ENCODE peak calls at places on chromosomes 3 and 15, in eight cellular contexts. One of them, this sample, is unnamed.

GRCh38 chr15:88918738-88919137 is 5.6 kb upstream of the MFGE8 start:
- DNase-seq in breast epithelium: no peak
- DNase-seq in HL-60: peak
- DNase-seq in stomach: peak
- DNase-seq in vagina: no peak
- DNase-seq in GM23338: no peak
- DNase-seq in suprapubic skin: peak
- DNase-seq in esophagus muscularis mucosa: no peak
- DNase-seq in this sample: no peak

GRCh38 chr15:68601206-68602197 is 22.7 kb downstream of the CORO2B start:
- DNase-seq in breast epithelium: no peak
- DNase-seq in HL-60: no peak
- DNase-seq in stomach: no peak
- DNase-seq in vagina: no peak
- DNase-seq in GM23338: no peak
- DNase-seq in suprapubic skin: no peak
- DNase-seq in esophagus muscularis mucosa: no peak
- DNase-seq in this sample: peak

GRCh38 chr15:93246266-93247242 is 157.5 kb upstream of the RGMA start:
- DNase-seq in breast epithelium: no peak
- DNase-seq in HL-60: no peak
- DNase-seq in stomach: no peak
- DNase-seq in vagina: peak
- DNase-seq in GM23338: no peak
- DNase-seq in suprapubic skin: no peak
- DNase-seq in esophagus muscularis mucosa: peak
- DNase-seq in this sample: no peak

GRCh38 chr15:100495861-100496260 is 32.9 kb downstream of the CERS3 start:
- DNase-seq in breast epithelium: no peak
- DNase-seq in HL-60: no peak
- DNase-seq in stomach: no peak
- DNase-seq in vagina: no peak
- DNase-seq in GM23338: no peak
- DNase-seq in suprapubic skin: no peak
- DNase-seq in esophagus muscularis mucosa: no peak
- DNase-seq in this sample: no peak

GRCh38 chr15:47843124-47843663 is 125.9 kb downstream of the SEMA6D start:
- DNase-seq in breast epithelium: no peak
- DNase-seq in HL-60: no peak
- DNase-seq in stomach: no peak
- DNase-seq in vagina: no peak
- DNase-seq in GM23338: no peak
- DNase-seq in suprapubic skin: no peak
- DNase-seq in esophagus muscularis mucosa: no peak
- DNase-seq in this sample: no peak

GRCh38 chr15:80923668-80924067 is 66.0 kb downstream of the MESD start:
- DNase-seq in breast epithelium: no peak
- DNase-seq in HL-60: no peak
- DNase-seq in stomach: no peak
- DNase-seq in vagina: no peak
- DNase-seq in GM23338: no peak
- DNase-seq in suprapubic skin: no peak
- DNase-seq in esophagus muscularis mucosa: no peak
- DNase-seq in this sample: no peak

GRCh38 chr15:62879770-62880169 is 162.8 kb upstream of the TPM1 start:
- DNase-seq in breast epithelium: no peak
- DNase-seq in HL-60: no peak
- DNase-seq in stomach: no peak
- DNase-seq in vagina: no peak
- DNase-seq in GM23338: no peak
- DNase-seq in suprapubic skin: no peak
- DNase-seq in esophagus muscularis mucosa: no peak
- DNase-seq in this sample: no peak

GRCh38 chr3:66499881-66500574 is 794 bp downstream of the LRIG1 start:
- DNase-seq in breast epithelium: peak
- DNase-seq in HL-60: no peak
- DNase-seq in stomach: peak
- DNase-seq in vagina: no peak
- DNase-seq in GM23338: no peak
- DNase-seq in suprapubic skin: peak
- DNase-seq in esophagus muscularis mucosa: no peak
- DNase-seq in this sample: peak

GRCh38 chr3:125129512-125129962 is 73.7 kb upstream of the HEG1 start:
- DNase-seq in breast epithelium: no peak
- DNase-seq in HL-60: no peak
- DNase-seq in stomach: peak
- DNase-seq in vagina: no peak
- DNase-seq in GM23338: no peak
- DNase-seq in suprapubic skin: no peak
- DNase-seq in esophagus muscularis mucosa: peak
- DNase-seq in this sample: no peak

GRCh38 chr3:52277071-52277964 is 1.1 kb downstream of the WDR82 start:
- DNase-seq in breast epithelium: peak
- DNase-seq in HL-60: peak
- DNase-seq in stomach: peak
- DNase-seq in vagina: no peak
- DNase-seq in GM23338: peak
- DNase-seq in suprapubic skin: no peak
- DNase-seq in esophagus muscularis mucosa: peak
- DNase-seq in this sample: peak

GRCh38 chr3:115704661-115705338 is 81.5 kb downstream of the GAP43 start:
- DNase-seq in breast epithelium: no peak
- DNase-seq in HL-60: no peak
- DNase-seq in stomach: peak
- DNase-seq in vagina: no peak
- DNase-seq in GM23338: no peak
- DNase-seq in suprapubic skin: no peak
- DNase-seq in esophagus muscularis mucosa: no peak
- DNase-seq in this sample: no peak

GRCh38 chr3:22450785-22451400 is 699.9 kb upstream of the ZNF385D start:
- DNase-seq in breast epithelium: no peak
- DNase-seq in HL-60: peak
- DNase-seq in stomach: no peak
- DNase-seq in vagina: no peak
- DNase-seq in GM23338: no peak
- DNase-seq in suprapubic skin: no peak
- DNase-seq in esophagus muscularis mucosa: no peak
- DNase-seq in this sample: no peak

GRCh38 chr3:182479335-182479734 is 314.0 kb upstream of the ATP11B start:
- DNase-seq in breast epithelium: no peak
- DNase-seq in HL-60: no peak
- DNase-seq in stomach: no peak
- DNase-seq in vagina: no peak
- DNase-seq in GM23338: no peak
- DNase-seq in suprapubic skin: no peak
- DNase-seq in esophagus muscularis mucosa: no peak
- DNase-seq in this sample: no peak

GRCh38 chr3:125187599-125187910 is 25.0 kb downstream of the SLC12A8 start:
- DNase-seq in breast epithelium: no peak
- DNase-seq in HL-60: no peak
- DNase-seq in stomach: no peak
- DNase-seq in vagina: no peak
- DNase-seq in GM23338: no peak
- DNase-seq in suprapubic skin: no peak
- DNase-seq in esophagus muscularis mucosa: no peak
- DNase-seq in this sample: no peak

GRCh38 chr15:85581495-85581894 is 201.1 kb downstream of the AKAP13 start:
- DNase-seq in breast epithelium: no peak
- DNase-seq in HL-60: peak
- DNase-seq in stomach: peak
- DNase-seq in vagina: no peak
- DNase-seq in GM23338: no peak
- DNase-seq in suprapubic skin: peak
- DNase-seq in esophagus muscularis mucosa: peak
- DNase-seq in this sample: peak

GRCh38 chr15:90219421-90220141 is 14.2 kb downstream of the CIB1 start:
- DNase-seq in breast epithelium: no peak
- DNase-seq in HL-60: peak
- DNase-seq in stomach: no peak
- DNase-seq in vagina: no peak
- DNase-seq in GM23338: peak
- DNase-seq in suprapubic skin: no peak
- DNase-seq in esophagus muscularis mucosa: no peak
- DNase-seq in this sample: peak

GRCh38 chr3:124969190-124969589 is 34.6 kb upstream of the MUC13 start:
- DNase-seq in breast epithelium: no peak
- DNase-seq in HL-60: no peak
- DNase-seq in stomach: no peak
- DNase-seq in vagina: no peak
- DNase-seq in GM23338: no peak
- DNase-seq in suprapubic skin: no peak
- DNase-seq in esophagus muscularis mucosa: no peak
- DNase-seq in this sample: no peak

GRCh38 chr3:127135241-127136023 is 57.5 kb upstream of the PRR23E start:
- DNase-seq in breast epithelium: no peak
- DNase-seq in HL-60: no peak
- DNase-seq in stomach: no peak
- DNase-seq in vagina: no peak
- DNase-seq in GM23338: peak
- DNase-seq in suprapubic skin: no peak
- DNase-seq in esophagus muscularis mucosa: no peak
- DNase-seq in this sample: no peak

GRCh38 chr3:39025222-39025970 is 26.3 kb downstream of the SCN11A start:
- DNase-seq in breast epithelium: no peak
- DNase-seq in HL-60: no peak
- DNase-seq in stomach: no peak
- DNase-seq in vagina: no peak
- DNase-seq in GM23338: no peak
- DNase-seq in suprapubic skin: no peak
- DNase-seq in esophagus muscularis mucosa: no peak
- DNase-seq in this sample: no peak

GRCh38 chr15:66132251-66132816 is 121.2 kb downstream of the MEGF11 start:
- DNase-seq in breast epithelium: no peak
- DNase-seq in HL-60: no peak
- DNase-seq in stomach: no peak
- DNase-seq in vagina: no peak
- DNase-seq in GM23338: no peak
- DNase-seq in suprapubic skin: no peak
- DNase-seq in esophagus muscularis mucosa: no peak
- DNase-seq in this sample: no peak

GRCh38 chr3:112682361-112682760 is 41.4 kb upstream of the CCDC80 start:
- DNase-seq in breast epithelium: no peak
- DNase-seq in HL-60: no peak
- DNase-seq in stomach: no peak
- DNase-seq in vagina: no peak
- DNase-seq in GM23338: no peak
- DNase-seq in suprapubic skin: no peak
- DNase-seq in esophagus muscularis mucosa: no peak
- DNase-seq in this sample: no peak

GRCh38 chr3:112686360-112686759 is 45.4 kb upstream of the CCDC80 start:
- DNase-seq in breast epithelium: no peak
- DNase-seq in HL-60: no peak
- DNase-seq in stomach: no peak
- DNase-seq in vagina: no peak
- DNase-seq in GM23338: peak
- DNase-seq in suprapubic skin: no peak
- DNase-seq in esophagus muscularis mucosa: no peak
- DNase-seq in this sample: no peak

GRCh38 chr3:112685956-112686355 is 45.0 kb upstream of the CCDC80 start:
- DNase-seq in breast epithelium: no peak
- DNase-seq in HL-60: no peak
- DNase-seq in stomach: no peak
- DNase-seq in vagina: no peak
- DNase-seq in GM23338: no peak
- DNase-seq in suprapubic skin: no peak
- DNase-seq in esophagus muscularis mucosa: no peak
- DNase-seq in this sample: no peak

GRCh38 chr3:112685435-112685834 is 44.5 kb upstream of the CCDC80 start:
- DNase-seq in breast epithelium: no peak
- DNase-seq in HL-60: no peak
- DNase-seq in stomach: no peak
- DNase-seq in vagina: no peak
- DNase-seq in GM23338: no peak
- DNase-seq in suprapubic skin: no peak
- DNase-seq in esophagus muscularis mucosa: no peak
- DNase-seq in this sample: no peak

GRCh38 chr3:112681822-112682325 is 40.9 kb upstream of the CCDC80 start:
- DNase-seq in breast epithelium: no peak
- DNase-seq in HL-60: no peak
- DNase-seq in stomach: no peak
- DNase-seq in vagina: no peak
- DNase-seq in GM23338: no peak
- DNase-seq in suprapubic skin: no peak
- DNase-seq in esophagus muscularis mucosa: no peak
- DNase-seq in this sample: no peak
- H3K27ac ChIP-seq in breast epithelium: no peak
- H3K27ac ChIP-seq in HL-60: no peak
- H3K27ac ChIP-seq in stomach: no peak
- H3K27ac ChIP-seq in vagina: no peak
- H3K27ac ChIP-seq in GM23338: no peak
- H3K27ac ChIP-seq in suprapubic skin: no peak
- H3K27ac ChIP-seq in esophagus muscularis mucosa: no peak
- H3K27ac ChIP-seq in this sample: no peak

GRCh38 chr3:96852849-96853248 is 38.5 kb downstream of the EPHA6 start:
- DNase-seq in breast epithelium: no peak
- DNase-seq in HL-60: no peak
- DNase-seq in stomach: no peak
- DNase-seq in vagina: no peak
- DNase-seq in GM23338: no peak
- DNase-seq in suprapubic skin: no peak
- DNase-seq in esophagus muscularis mucosa: no peak
- DNase-seq in this sample: no peak
- TF ChIP-seq POLR2AphosphoS5 in breast epithelium: no peak
- TF ChIP-seq POLR2AphosphoS5 in HL-60: no peak
- TF ChIP-seq POLR2AphosphoS5 in stomach: no peak
- TF ChIP-seq POLR2AphosphoS5 in vagina: no peak
- TF ChIP-seq POLR2AphosphoS5 in GM23338: no peak
- TF ChIP-seq POLR2AphosphoS5 in suprapubic skin: no peak
- TF ChIP-seq POLR2AphosphoS5 in esophagus muscularis mucosa: no peak
- TF ChIP-seq POLR2AphosphoS5 in this sample: no peak

GRCh38 chr3:195892355-195893120 is 15.8 kb downstream of the TNK2 start:
- DNase-seq in breast epithelium: no peak
- DNase-seq in HL-60: no peak
- DNase-seq in stomach: no peak
- DNase-seq in vagina: no peak
- DNase-seq in GM23338: no peak
- DNase-seq in suprapubic skin: no peak
- DNase-seq in esophagus muscularis mucosa: no peak
- DNase-seq in this sample: no peak
- H3K27ac ChIP-seq in breast epithelium: peak
- H3K27ac ChIP-seq in HL-60: no peak
- H3K27ac ChIP-seq in stomach: peak
- H3K27ac ChIP-seq in vagina: peak
- H3K27ac ChIP-seq in GM23338: no peak
- H3K27ac ChIP-seq in suprapubic skin: no peak
- H3K27ac ChIP-seq in esophagus muscularis mucosa: peak
- H3K27ac ChIP-seq in this sample: peak

GRCh38 chr15:38553071-38553470 is 11.5 kb downstream of the RASGRP1 start:
- DNase-seq in breast epithelium: no peak
- DNase-seq in HL-60: no peak
- DNase-seq in stomach: no peak
- DNase-seq in vagina: no peak
- DNase-seq in GM23338: no peak
- DNase-seq in suprapubic skin: no peak
- DNase-seq in esophagus muscularis mucosa: no peak
- DNase-seq in this sample: no peak
- TF ChIP-seq POLR2AphosphoS5 in breast epithelium: no peak
- TF ChIP-seq POLR2AphosphoS5 in HL-60: no peak
- TF ChIP-seq POLR2AphosphoS5 in stomach: no peak
- TF ChIP-seq POLR2AphosphoS5 in vagina: no peak
- TF ChIP-seq POLR2AphosphoS5 in GM23338: no peak
- TF ChIP-seq POLR2AphosphoS5 in suprapubic skin: no peak
- TF ChIP-seq POLR2AphosphoS5 in esophagus muscularis mucosa: no peak
- TF ChIP-seq POLR2AphosphoS5 in this sample: no peak

This sample was measured in spleen.